ENCODE peak calls at places on chromosome 3, in six cellular contexts. One of them, this sample, is unnamed.

GRCh38 chr3:31704651-31705179 is 172.0 kb downstream of the STT3B start:
- DNase-seq in K562: no peak
- DNase-seq in WTC11: no peak
- DNase-seq in GM12878: no peak
- DNase-seq in H1: no peak
- DNase-seq in HepG2: no peak
- DNase-seq in this sample: no peak

GRCh38 chr3:113954091-113954685 is 6.4 kb downstream of the ZDHHC23 start:
- DNase-seq in K562: no peak
- DNase-seq in WTC11: no peak
- DNase-seq in GM12878: no peak
- DNase-seq in H1: no peak
- DNase-seq in HepG2: no peak
- DNase-seq in this sample: no peak

GRCh38 chr3:149151843-149152242 is 22.4 kb downstream of the HPS3 start:
- DNase-seq in K562: peak; percentile 85
- DNase-seq in WTC11: no peak
- DNase-seq in GM12878: no peak
- DNase-seq in H1: no peak
- DNase-seq in HepG2: no peak
- DNase-seq in this sample: no peak

GRCh38 chr3:20320489-20320888 is 134.5 kb upstream of the SGO1 start:
- DNase-seq in K562: no peak
- DNase-seq in WTC11: no peak
- DNase-seq in GM12878: no peak
- DNase-seq in H1: no peak
- DNase-seq in HepG2: peak; percentile 96
- DNase-seq in this sample: no peak

GRCh38 chr3:160210799-160211221 is 14.4 kb upstream of the C3orf80 start:
- DNase-seq in K562: peak; percentile 31
- DNase-seq in WTC11: no peak
- DNase-seq in GM12878: no peak
- DNase-seq in H1: no peak
- DNase-seq in HepG2: peak; percentile 11
- DNase-seq in this sample: peak; percentile 55

GRCh38 chr3:98710008-98710672 is 53.0 kb upstream of the ST3GAL6 start:
- DNase-seq in K562: no peak
- DNase-seq in WTC11: no peak
- DNase-seq in GM12878: no peak
- DNase-seq in H1: no peak
- DNase-seq in HepG2: no peak
- DNase-seq in this sample: no peak

GRCh38 chr3:179927191-179927590 is 109.5 kb downstream of the PEX5L start:
- DNase-seq in K562: no peak
- DNase-seq in WTC11: no peak
- DNase-seq in GM12878: no peak
- DNase-seq in H1: no peak
- DNase-seq in HepG2: no peak
- DNase-seq in this sample: no peak

GRCh38 chr3:181446741-181447140 is 265.0 kb upstream of the SOX2 start:
- DNase-seq in K562: no peak
- DNase-seq in WTC11: no peak
- DNase-seq in GM12878: no peak
- DNase-seq in H1: no peak
- DNase-seq in HepG2: no peak
- DNase-seq in this sample: no peak

GRCh38 chr3:23479026-23479425 is 275.9 kb downstream of the UBE2E2 start:
- DNase-seq in K562: no peak
- DNase-seq in WTC11: no peak
- DNase-seq in GM12878: no peak
- DNase-seq in H1: no peak
- DNase-seq in HepG2: no peak
- DNase-seq in this sample: no peak

GRCh38 chr3:42733501-42734262 is 31.1 kb upstream of the HHATL start:
- DNase-seq in K562: no peak
- DNase-seq in WTC11: no peak
- DNase-seq in GM12878: no peak
- DNase-seq in H1: peak; percentile 49
- DNase-seq in HepG2: no peak
- DNase-seq in this sample: peak; percentile 35

GRCh38 chr3:11477286-11477935 is 166.3 kb downstream of the VGLL4 start:
- DNase-seq in K562: no peak
- DNase-seq in WTC11: no peak
- DNase-seq in GM12878: no peak
- DNase-seq in H1: no peak
- DNase-seq in HepG2: no peak
- DNase-seq in this sample: peak; percentile 13

GRCh38 chr3:25664810-25665645 is at the start of gene TOP2B:
- DNase-seq in K562: peak; percentile 98
- DNase-seq in WTC11: peak; percentile 95
- DNase-seq in GM12878: peak; percentile 81
- DNase-seq in H1: peak; percentile 93
- DNase-seq in HepG2: peak; percentile 90
- DNase-seq in this sample: peak; percentile 96

GRCh38 chr3:198028718-198029117 is 68.7 kb downstream of the LMLN start:
- DNase-seq in K562: peak; percentile 25
- DNase-seq in WTC11: no peak
- DNase-seq in GM12878: no peak
- DNase-seq in H1: no peak
- DNase-seq in HepG2: no peak
- DNase-seq in this sample: no peak

GRCh38 chr3:191997579-191998268 is 536.8 kb downstream of the PYDC2 start:
- DNase-seq in K562: no peak
- DNase-seq in WTC11: no peak
- DNase-seq in GM12878: no peak
- DNase-seq in H1: no peak
- DNase-seq in HepG2: no peak
- DNase-seq in this sample: peak; percentile 4

GRCh38 chr3:172524611-172525010 is 1.4 kb upstream of the TNFSF10 start:
- DNase-seq in K562: no peak
- DNase-seq in WTC11: no peak
- DNase-seq in GM12878: no peak
- DNase-seq in H1: no peak
- DNase-seq in HepG2: no peak
- DNase-seq in this sample: no peak

GRCh38 chr3:172530101-172530561 is 6.9 kb upstream of the TNFSF10 start:
- DNase-seq in K562: no peak
- DNase-seq in WTC11: no peak
- DNase-seq in GM12878: no peak
- DNase-seq in H1: no peak
- DNase-seq in HepG2: no peak
- DNase-seq in this sample: no peak

GRCh38 chr3:172525116-172525613 is 1.9 kb upstream of the TNFSF10 start:
- DNase-seq in K562: no peak
- DNase-seq in WTC11: no peak
- DNase-seq in GM12878: no peak
- DNase-seq in H1: no peak
- DNase-seq in HepG2: no peak
- DNase-seq in this sample: no peak

GRCh38 chr3:172530566-172530965 is 7.3 kb upstream of the TNFSF10 start:
- DNase-seq in K562: peak; percentile 76
- DNase-seq in WTC11: no peak
- DNase-seq in GM12878: no peak
- DNase-seq in H1: no peak
- DNase-seq in HepG2: no peak
- DNase-seq in this sample: no peak

DNA sequence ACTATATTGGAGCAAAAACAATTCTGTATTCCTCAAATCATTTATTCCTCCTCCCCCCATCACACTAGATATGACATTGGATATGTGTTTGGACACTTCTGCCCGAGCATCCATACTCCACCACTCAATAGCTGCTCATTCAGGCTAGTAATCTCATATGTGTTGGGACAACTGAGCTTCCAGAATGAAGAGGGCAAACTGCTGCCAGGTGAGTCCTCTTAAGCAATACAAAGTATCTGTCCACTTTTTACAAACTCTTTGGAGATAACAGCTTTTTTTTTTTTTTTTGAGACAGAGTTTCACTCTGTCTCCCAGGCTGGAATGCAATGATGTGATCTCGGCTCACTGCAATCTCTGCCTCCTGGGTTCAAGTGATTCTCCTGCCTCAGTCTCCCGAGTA is 5.4 kb upstream of the TNFSF10 start:
- DNase-seq in K562: no peak
- DNase-seq in WTC11: no peak
- DNase-seq in GM12878: no peak
- DNase-seq in H1: no peak
- DNase-seq in HepG2: no peak
- DNase-seq in this sample: no peak
- TF ChIP-seq CREB1 in K562: no peak
- TF ChIP-seq CREB1 in WTC11: no peak
- TF ChIP-seq CREB1 in GM12878: no peak
- TF ChIP-seq CREB1 in H1: no peak
- TF ChIP-seq CREB1 in HepG2: no peak
- TF ChIP-seq CREB1 in this sample: no peak

GRCh38 chr3:143065364-143065763 is 54.2 kb upstream of the CHST2 start:
- DNase-seq in K562: no peak
- DNase-seq in WTC11: no peak
- DNase-seq in GM12878: no peak
- DNase-seq in H1: no peak
- DNase-seq in HepG2: no peak
- DNase-seq in this sample: no peak

GRCh38 chr3:143060906-143061305 is 58.7 kb upstream of the CHST2 start:
- DNase-seq in K562: no peak
- DNase-seq in WTC11: no peak
- DNase-seq in GM12878: peak; percentile 57
- DNase-seq in H1: no peak
- DNase-seq in HepG2: no peak
- DNase-seq in this sample: no peak

GRCh38 chr3:143066033-143066432 is 53.5 kb upstream of the CHST2 start:
- DNase-seq in K562: no peak
- DNase-seq in WTC11: no peak
- DNase-seq in GM12878: no peak
- DNase-seq in H1: no peak
- DNase-seq in HepG2: no peak
- DNase-seq in this sample: no peak

GRCh38 chr3:143064777-143065176 is 54.8 kb upstream of the CHST2 start:
- DNase-seq in K562: no peak
- DNase-seq in WTC11: no peak
- DNase-seq in GM12878: no peak
- DNase-seq in H1: no peak
- DNase-seq in HepG2: peak; percentile 23
- DNase-seq in this sample: no peak

GRCh38 chr3:143063018-143063417 is 56.6 kb upstream of the CHST2 start:
- DNase-seq in K562: no peak
- DNase-seq in WTC11: no peak
- DNase-seq in GM12878: no peak
- DNase-seq in H1: no peak
- DNase-seq in HepG2: no peak
- DNase-seq in this sample: no peak
- TF ChIP-seq CREB1 in K562: no peak
- TF ChIP-seq CREB1 in WTC11: no peak
- TF ChIP-seq CREB1 in GM12878: no peak
- TF ChIP-seq CREB1 in H1: no peak
- TF ChIP-seq CREB1 in HepG2: no peak
- TF ChIP-seq CREB1 in this sample: no peak

GRCh38 chr3:153285982-153286381 is 124.0 kb downstream of the RAP2B start:
- DNase-seq in K562: no peak
- DNase-seq in WTC11: no peak
- DNase-seq in GM12878: no peak
- DNase-seq in H1: no peak
- DNase-seq in HepG2: no peak
- DNase-seq in this sample: no peak

GRCh38 chr3:153289334-153289808 is 127.3 kb downstream of the RAP2B start:
- DNase-seq in K562: peak; percentile 80
- DNase-seq in WTC11: no peak
- DNase-seq in GM12878: no peak
- DNase-seq in H1: no peak
- DNase-seq in HepG2: no peak
- DNase-seq in this sample: no peak

GRCh38 chr3:153287017-153287416 is 125.0 kb downstream of the RAP2B start:
- DNase-seq in K562: no peak
- DNase-seq in WTC11: no peak
- DNase-seq in GM12878: no peak
- DNase-seq in H1: no peak
- DNase-seq in HepG2: no peak
- DNase-seq in this sample: no peak

GRCh38 chr3:153284282-153284938 is 122.4 kb downstream of the RAP2B start:
- DNase-seq in K562: peak; percentile 67
- DNase-seq in WTC11: no peak
- DNase-seq in GM12878: peak; percentile 12
- DNase-seq in H1: no peak
- DNase-seq in HepG2: peak; percentile 10
- DNase-seq in this sample: no peak

DNA sequence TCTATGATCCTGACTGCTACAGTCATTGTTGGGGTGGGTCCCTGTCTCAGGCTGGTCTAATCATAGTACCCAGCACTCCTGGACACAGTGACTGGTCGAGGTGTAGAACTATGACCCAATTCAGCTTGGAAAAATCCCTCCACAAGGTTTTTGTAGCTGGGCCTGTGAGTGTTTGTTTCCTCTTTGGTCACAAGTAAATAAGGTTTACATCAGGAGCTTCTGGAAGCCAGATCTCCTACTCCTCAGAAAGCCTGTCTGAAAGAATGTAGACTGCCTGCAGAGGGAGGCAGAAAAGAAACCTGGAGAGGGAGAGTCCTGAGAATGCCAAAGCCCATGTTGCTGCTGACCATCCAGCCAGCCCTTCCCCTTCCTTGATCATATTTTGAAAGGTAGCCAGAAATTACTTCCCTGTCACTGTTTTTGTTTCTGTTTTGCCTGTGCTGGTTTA is 123.2 kb downstream of the RAP2B start:
- DNase-seq in K562: peak; percentile 39
- DNase-seq in WTC11: no peak
- DNase-seq in GM12878: no peak
- DNase-seq in H1: no peak
- DNase-seq in HepG2: no peak
- DNase-seq in this sample: peak; percentile 51
- TF ChIP-seq CREB1 in K562: no peak
- TF ChIP-seq CREB1 in WTC11: no peak
- TF ChIP-seq CREB1 in GM12878: no peak
- TF ChIP-seq CREB1 in H1: no peak
- TF ChIP-seq CREB1 in HepG2: no peak
- TF ChIP-seq CREB1 in this sample: no peak

GRCh38 chr3:196721097-196721496 is 8.9 kb downstream of the PIGX start:
- DNase-seq in K562: no peak
- DNase-seq in WTC11: no peak
- DNase-seq in GM12878: no peak
- DNase-seq in H1: no peak
- DNase-seq in HepG2: no peak
- DNase-seq in this sample: no peak

GRCh38 chr3:196726788-196727675 is 12.6 kb upstream of the PAK2 start:
- DNase-seq in K562: peak; percentile 11
- DNase-seq in WTC11: no peak
- DNase-seq in GM12878: no peak
- DNase-seq in H1: no peak
- DNase-seq in HepG2: no peak
- DNase-seq in this sample: no peak
- TF ChIP-seq CREB1 in K562: no peak
- TF ChIP-seq CREB1 in WTC11: no peak
- TF ChIP-seq CREB1 in GM12878: no peak
- TF ChIP-seq CREB1 in H1: no peak
- TF ChIP-seq CREB1 in HepG2: no peak
- TF ChIP-seq CREB1 in this sample: no peak

This sample was measured in GM23338.